ENCODE peak calls at places on chromosomes 11 and 22, in six cellular contexts. One of them, this sample, is unnamed.

GRCh38 chr22:38927033-38927789 is 30.2 kb upstream of the APOBEC3A start:
- DNase-seq in foreskin keratinocyte: no peak
- DNase-seq in HFF-Myc: no peak
- DNase-seq in stomach: peak
- DNase-seq in GM12865: peak
- DNase-seq in epithelial cell of esophagus: peak
- DNase-seq in this sample: peak

GRCh38 chr22:21014202-21015050 is 539 bp upstream of the P2RX6 start:
- DNase-seq in foreskin keratinocyte: peak
- DNase-seq in HFF-Myc: peak
- DNase-seq in stomach: peak
- DNase-seq in GM12865: peak
- DNase-seq in epithelial cell of esophagus: peak
- DNase-seq in this sample: peak

GRCh38 chr11:9765320-9766101 is 101.6 kb downstream of the SWAP70 start:
- DNase-seq in foreskin keratinocyte: no peak
- DNase-seq in HFF-Myc: peak
- DNase-seq in stomach: no peak
- DNase-seq in GM12865: peak
- DNase-seq in epithelial cell of esophagus: no peak
- DNase-seq in this sample: peak

GRCh38 chr22:50444663-50445062 is 30.2 kb downstream of the SBF1 start:
- DNase-seq in foreskin keratinocyte: peak
- DNase-seq in HFF-Myc: peak
- DNase-seq in stomach: peak
- DNase-seq in GM12865: no peak
- DNase-seq in epithelial cell of esophagus: peak
- DNase-seq in this sample: no peak

GRCh38 chr11:330694-331314 is 10.1 kb upstream of the IFITM3 start:
- DNase-seq in foreskin keratinocyte: no peak
- DNase-seq in HFF-Myc: no peak
- DNase-seq in stomach: peak
- DNase-seq in GM12865: peak
- DNase-seq in epithelial cell of esophagus: no peak
- DNase-seq in this sample: no peak

GRCh38 chr22:17896552-17896951 is 122.3 kb upstream of the BID start:
- DNase-seq in foreskin keratinocyte: no peak
- DNase-seq in HFF-Myc: no peak
- DNase-seq in stomach: peak
- DNase-seq in GM12865: no peak
- DNase-seq in epithelial cell of esophagus: no peak
- DNase-seq in this sample: no peak

GRCh38 chr11:58582437-58582836 is 3.6 kb downstream of the ZFP91 start:
- DNase-seq in foreskin keratinocyte: no peak
- DNase-seq in HFF-Myc: no peak
- DNase-seq in stomach: no peak
- DNase-seq in GM12865: no peak
- DNase-seq in epithelial cell of esophagus: no peak
- DNase-seq in this sample: no peak

GRCh38 chr11:70501933-70502540 is 103.7 kb downstream of the CTTN start:
- DNase-seq in foreskin keratinocyte: no peak
- DNase-seq in HFF-Myc: no peak
- DNase-seq in stomach: no peak
- DNase-seq in GM12865: no peak
- DNase-seq in epithelial cell of esophagus: no peak
- DNase-seq in this sample: no peak

GRCh38 chr11:46345131-46345597 is 2.1 kb upstream of the DGKZ start:
- DNase-seq in foreskin keratinocyte: peak
- DNase-seq in HFF-Myc: no peak
- DNase-seq in stomach: no peak
- DNase-seq in GM12865: peak
- DNase-seq in epithelial cell of esophagus: peak
- DNase-seq in this sample: peak

GRCh38 chr11:20102393-20102792 is 57.9 kb downstream of the DBX1 start:
- DNase-seq in foreskin keratinocyte: no peak
- DNase-seq in HFF-Myc: no peak
- DNase-seq in stomach: no peak
- DNase-seq in GM12865: no peak
- DNase-seq in epithelial cell of esophagus: no peak
- DNase-seq in this sample: no peak

GRCh38 chr11:89491141-89491690 is at the start of gene NOX4:
- DNase-seq in foreskin keratinocyte: no peak
- DNase-seq in HFF-Myc: no peak
- DNase-seq in stomach: peak
- DNase-seq in GM12865: no peak
- DNase-seq in epithelial cell of esophagus: peak
- DNase-seq in this sample: no peak

GRCh38 chr11:69572233-69572860 is 68.6 kb upstream of the CCND1 start:
- DNase-seq in foreskin keratinocyte: no peak
- DNase-seq in HFF-Myc: no peak
- DNase-seq in stomach: no peak
- DNase-seq in GM12865: no peak
- DNase-seq in epithelial cell of esophagus: no peak
- DNase-seq in this sample: no peak

GRCh38 chr11:57316017-57316416 is 8.7 kb downstream of the TNKS1BP1 start:
- DNase-seq in foreskin keratinocyte: no peak
- DNase-seq in HFF-Myc: no peak
- DNase-seq in stomach: no peak
- DNase-seq in GM12865: no peak
- DNase-seq in epithelial cell of esophagus: no peak
- DNase-seq in this sample: no peak

GRCh38 chr11:44535201-44535980 is 30.1 kb upstream of the CD82 start:
- DNase-seq in foreskin keratinocyte: no peak
- DNase-seq in HFF-Myc: no peak
- DNase-seq in stomach: no peak
- DNase-seq in GM12865: no peak
- DNase-seq in epithelial cell of esophagus: no peak
- DNase-seq in this sample: no peak

GRCh38 chr11:45580399-45580798 is 85.0 kb downstream of the CHST1 start:
- DNase-seq in foreskin keratinocyte: peak
- DNase-seq in HFF-Myc: peak
- DNase-seq in stomach: no peak
- DNase-seq in GM12865: peak
- DNase-seq in epithelial cell of esophagus: peak
- DNase-seq in this sample: no peak

GRCh38 chr22:24592144-24592845 is 578 bp downstream of the LRRC75B start:
- DNase-seq in foreskin keratinocyte: no peak
- DNase-seq in HFF-Myc: no peak
- DNase-seq in stomach: no peak
- DNase-seq in GM12865: peak
- DNase-seq in epithelial cell of esophagus: no peak
- DNase-seq in this sample: peak

GRCh38 chr11:113675003-113675471 is 31.1 kb downstream of the TMPRSS5 start:
- DNase-seq in foreskin keratinocyte: peak
- DNase-seq in HFF-Myc: peak
- DNase-seq in stomach: no peak
- DNase-seq in GM12865: peak
- DNase-seq in epithelial cell of esophagus: peak
- DNase-seq in this sample: peak

GRCh38 chr11:45929486-45930030 is 7.1 kb downstream of the LARGE2 start:
- DNase-seq in foreskin keratinocyte: no peak
- DNase-seq in HFF-Myc: no peak
- DNase-seq in stomach: no peak
- DNase-seq in GM12865: no peak
- DNase-seq in epithelial cell of esophagus: peak
- DNase-seq in this sample: no peak

GRCh38 chr11:64120951-64121569 is 44.9 kb downstream of the MACROD1 start:
- DNase-seq in foreskin keratinocyte: peak
- DNase-seq in HFF-Myc: no peak
- DNase-seq in stomach: no peak
- DNase-seq in GM12865: no peak
- DNase-seq in epithelial cell of esophagus: peak
- DNase-seq in this sample: no peak

GRCh38 chr11:119489087-119489486 is 66.1 kb upstream of the THY1 start:
- DNase-seq in foreskin keratinocyte: no peak
- DNase-seq in HFF-Myc: no peak
- DNase-seq in stomach: no peak
- DNase-seq in GM12865: no peak
- DNase-seq in epithelial cell of esophagus: no peak
- DNase-seq in this sample: no peak

GRCh38 chr11:15342163-15342562 is 227.4 kb downstream of the INSC start:
- DNase-seq in foreskin keratinocyte: no peak
- DNase-seq in HFF-Myc: no peak
- DNase-seq in stomach: no peak
- DNase-seq in GM12865: no peak
- DNase-seq in epithelial cell of esophagus: no peak
- DNase-seq in this sample: no peak

GRCh38 chr11:117223741-117224685 is 7.9 kb downstream of the PCSK7 start:
- DNase-seq in foreskin keratinocyte: no peak
- DNase-seq in HFF-Myc: no peak
- DNase-seq in stomach: no peak
- DNase-seq in GM12865: no peak
- DNase-seq in epithelial cell of esophagus: no peak
- DNase-seq in this sample: no peak

GRCh38 chr11:64526795-64527194 is 64.2 kb upstream of the SLC22A12 start:
- DNase-seq in foreskin keratinocyte: no peak
- DNase-seq in HFF-Myc: no peak
- DNase-seq in stomach: no peak
- DNase-seq in GM12865: peak
- DNase-seq in epithelial cell of esophagus: no peak
- DNase-seq in this sample: no peak

GRCh38 chr11:11758603-11759196 is 83.1 kb upstream of the USP47 start:
- DNase-seq in foreskin keratinocyte: no peak
- DNase-seq in HFF-Myc: no peak
- DNase-seq in stomach: no peak
- DNase-seq in GM12865: no peak
- DNase-seq in epithelial cell of esophagus: no peak
- DNase-seq in this sample: no peak

GRCh38 chr11:13465909-13466371 is 2.9 kb upstream of the BTBD10 start:
- DNase-seq in foreskin keratinocyte: peak
- DNase-seq in HFF-Myc: peak
- DNase-seq in stomach: no peak
- DNase-seq in GM12865: peak
- DNase-seq in epithelial cell of esophagus: peak
- DNase-seq in this sample: no peak

GRCh38 chr11:72240461-72241289 is 3.3 kb downstream of the PHOX2A start:
- DNase-seq in foreskin keratinocyte: peak
- DNase-seq in HFF-Myc: no peak
- DNase-seq in stomach: no peak
- DNase-seq in GM12865: no peak
- DNase-seq in epithelial cell of esophagus: peak
- DNase-seq in this sample: peak

GRCh38 chr11:57779275-57779674 is 17.7 kb downstream of the CTNND1 start:
- DNase-seq in foreskin keratinocyte: peak
- DNase-seq in HFF-Myc: no peak
- DNase-seq in stomach: peak
- DNase-seq in GM12865: no peak
- DNase-seq in epithelial cell of esophagus: peak
- DNase-seq in this sample: no peak

DNA sequence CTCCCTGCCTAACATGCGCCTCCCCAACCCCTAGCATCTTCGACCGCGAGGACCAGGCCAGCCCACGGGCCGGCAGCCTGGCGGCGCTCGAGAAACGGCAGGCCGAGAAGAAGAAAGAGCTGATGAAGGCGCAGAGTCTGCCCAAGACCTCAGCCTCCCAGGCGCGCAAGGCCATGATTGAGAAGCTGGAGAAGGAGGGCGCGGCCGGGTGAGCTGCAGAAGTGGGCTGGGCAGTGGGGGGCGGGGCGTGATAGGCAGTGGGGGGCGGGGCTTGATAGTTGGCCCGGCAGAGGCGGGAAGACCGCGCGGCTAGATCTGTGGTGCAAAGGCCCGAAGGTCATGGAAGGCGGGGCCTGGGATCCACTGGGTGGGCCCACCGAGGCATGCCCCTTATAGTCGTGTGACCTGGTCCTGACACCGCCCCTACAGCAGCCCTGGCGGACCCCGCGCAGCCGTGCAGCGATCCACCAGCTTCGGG is 8.7 kb downstream of the SELENOM start:
- DNase-seq in foreskin keratinocyte: no peak
- DNase-seq in HFF-Myc: no peak
- DNase-seq in stomach: peak
- DNase-seq in GM12865: no peak
- DNase-seq in epithelial cell of esophagus: no peak
- DNase-seq in this sample: no peak
- TF ChIP-seq CTCF in foreskin keratinocyte: no peak
- TF ChIP-seq CTCF in HFF-Myc: no peak
- TF ChIP-seq CTCF in stomach: no peak
- TF ChIP-seq CTCF in GM12865: no peak
- TF ChIP-seq CTCF in epithelial cell of esophagus: no peak
- TF ChIP-seq CTCF in this sample: no peak

DNA sequence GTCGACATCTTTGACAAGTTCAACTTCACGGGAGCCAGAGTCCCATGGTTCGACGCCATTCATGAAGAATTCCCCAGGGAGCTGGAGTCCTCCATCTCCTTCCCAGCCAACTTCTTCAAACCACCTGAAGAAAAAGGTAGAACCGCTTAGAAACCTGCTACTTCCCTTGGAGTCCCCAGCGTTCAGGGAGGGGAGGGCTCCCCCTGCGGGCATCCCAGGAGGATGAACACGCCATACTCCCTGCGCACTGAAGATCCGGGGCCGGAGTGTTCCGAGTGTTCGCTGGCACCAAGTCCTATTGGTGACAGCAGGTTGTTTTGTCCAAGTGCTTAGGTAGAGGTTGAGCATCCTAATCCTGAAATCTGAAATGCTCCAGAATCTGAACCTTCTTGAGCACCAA is 51.7 kb upstream of the PRODH start:
- DNase-seq in foreskin keratinocyte: no peak
- DNase-seq in HFF-Myc: no peak
- DNase-seq in stomach: no peak
- DNase-seq in GM12865: peak
- DNase-seq in epithelial cell of esophagus: peak
- DNase-seq in this sample: peak
- TF ChIP-seq CTCF in foreskin keratinocyte: peak
- TF ChIP-seq CTCF in HFF-Myc: peak
- TF ChIP-seq CTCF in stomach: no peak
- TF ChIP-seq CTCF in GM12865: peak
- TF ChIP-seq CTCF in epithelial cell of esophagus: peak
- TF ChIP-seq CTCF in this sample: no peak

GRCh38 chr22:19168088-19168890 is 10.2 kb downstream of the SLC25A1 start:
- DNase-seq in foreskin keratinocyte: no peak
- DNase-seq in HFF-Myc: no peak
- DNase-seq in stomach: no peak
- DNase-seq in GM12865: no peak
- DNase-seq in epithelial cell of esophagus: no peak
- DNase-seq in this sample: no peak
- TF ChIP-seq CTCF in foreskin keratinocyte: no peak
- TF ChIP-seq CTCF in HFF-Myc: no peak
- TF ChIP-seq CTCF in stomach: no peak
- TF ChIP-seq CTCF in GM12865: no peak
- TF ChIP-seq CTCF in epithelial cell of esophagus: peak
- TF ChIP-seq CTCF in this sample: no peak

DNA sequence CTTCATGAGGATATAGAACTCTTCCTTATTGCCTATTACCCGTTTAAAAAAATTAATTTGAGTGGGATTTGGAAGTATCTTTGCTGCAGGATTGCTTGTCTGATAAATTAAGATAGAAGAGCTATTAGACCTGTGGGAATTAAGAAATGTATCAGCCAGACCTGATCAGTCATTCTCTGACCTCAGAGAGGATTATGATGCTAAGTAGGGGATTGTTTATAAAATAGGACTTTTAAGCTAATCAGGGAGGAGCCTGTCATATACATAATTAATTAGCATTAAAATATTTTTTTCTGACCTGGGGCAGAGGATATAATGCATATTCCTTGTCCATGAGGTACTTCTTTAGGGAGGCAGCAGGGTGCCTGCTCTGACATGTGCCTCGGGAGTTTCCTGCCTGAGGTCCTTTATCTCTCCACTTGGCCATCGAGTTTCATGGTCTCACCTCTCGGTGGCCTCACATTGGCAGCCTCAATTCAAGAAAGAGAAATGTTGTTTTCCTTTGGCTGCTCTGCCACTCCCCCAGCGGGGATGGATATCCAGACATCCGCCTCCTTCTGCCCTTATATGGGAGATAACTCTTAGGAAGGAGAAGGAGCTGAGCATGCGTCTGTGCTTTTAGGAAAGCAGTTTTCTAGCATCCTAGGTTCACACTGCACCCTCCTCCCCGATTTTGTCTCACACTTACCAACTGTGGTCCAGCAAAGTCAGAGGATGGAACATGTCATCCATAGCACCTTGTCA is 41.1 kb downstream of the DIXDC1 start:
- DNase-seq in foreskin keratinocyte: peak
- DNase-seq in HFF-Myc: peak
- DNase-seq in stomach: no peak
- DNase-seq in GM12865: no peak
- DNase-seq in epithelial cell of esophagus: peak
- DNase-seq in this sample: no peak
- TF ChIP-seq CTCF in foreskin keratinocyte: no peak
- TF ChIP-seq CTCF in HFF-Myc: no peak
- TF ChIP-seq CTCF in stomach: no peak
- TF ChIP-seq CTCF in GM12865: no peak
- TF ChIP-seq CTCF in epithelial cell of esophagus: peak
- TF ChIP-seq CTCF in this sample: no peak